ENCODE peak calls at places on chromosomes 7 and 10, in six cellular contexts. One of them, this sample, is unnamed.

GRCh38 chr7:106978425-106979386 is 65.8 kb upstream of the PRKAR2B start:
- DNase-seq in ascending aorta: no peak
- DNase-seq in CD8-positive, alpha-beta T cell: no peak
- DNase-seq in mammary epithelial cell: no peak
- DNase-seq in CD4-positive, CD25-positive, alpha-beta regulatory T cell: no peak
- DNase-seq in heart right ventricle: no peak
- DNase-seq in this sample: no peak

GRCh38 chr7:103636153-103636552 is 190.1 kb upstream of the SLC26A5 start:
- DNase-seq in ascending aorta: no peak
- DNase-seq in CD8-positive, alpha-beta T cell: no peak
- DNase-seq in mammary epithelial cell: peak; percentile 38
- DNase-seq in CD4-positive, CD25-positive, alpha-beta regulatory T cell: no peak
- DNase-seq in heart right ventricle: no peak
- DNase-seq in this sample: no peak

GRCh38 chr7:38682602-38683001 is 51.4 kb upstream of the AMPH start:
- DNase-seq in ascending aorta: no peak
- DNase-seq in CD8-positive, alpha-beta T cell: no peak
- DNase-seq in mammary epithelial cell: no peak
- DNase-seq in CD4-positive, CD25-positive, alpha-beta regulatory T cell: no peak
- DNase-seq in heart right ventricle: no peak
- DNase-seq in this sample: no peak

GRCh38 chr10:117322258-117322657 is 53.0 kb downstream of the PDZD8 start:
- DNase-seq in ascending aorta: no peak
- DNase-seq in CD8-positive, alpha-beta T cell: no peak
- DNase-seq in mammary epithelial cell: no peak
- DNase-seq in CD4-positive, CD25-positive, alpha-beta regulatory T cell: no peak
- DNase-seq in heart right ventricle: no peak
- DNase-seq in this sample: no peak

GRCh38 chr7:143284591-143285453 is at the start of gene TMEM139:
- DNase-seq in ascending aorta: no peak
- DNase-seq in CD8-positive, alpha-beta T cell: no peak
- DNase-seq in mammary epithelial cell: no peak
- DNase-seq in CD4-positive, CD25-positive, alpha-beta regulatory T cell: no peak
- DNase-seq in heart right ventricle: peak; percentile 17
- DNase-seq in this sample: no peak

GRCh38 chr7:105581066-105581811 is at the start of gene EFCAB10:
- DNase-seq in ascending aorta: no peak
- DNase-seq in CD8-positive, alpha-beta T cell: peak; percentile 20
- DNase-seq in mammary epithelial cell: peak; percentile 31
- DNase-seq in CD4-positive, CD25-positive, alpha-beta regulatory T cell: peak; percentile 13
- DNase-seq in heart right ventricle: peak; percentile 51
- DNase-seq in this sample: no peak

GRCh38 chr10:71431945-71432905 is 35.5 kb downstream of the CDH23 start:
- DNase-seq in ascending aorta: no peak
- DNase-seq in CD8-positive, alpha-beta T cell: no peak
- DNase-seq in mammary epithelial cell: no peak
- DNase-seq in CD4-positive, CD25-positive, alpha-beta regulatory T cell: no peak
- DNase-seq in heart right ventricle: no peak
- DNase-seq in this sample: no peak

GRCh38 chr10:1418031-1418550 is 319.2 kb downstream of the ADARB2 start:
- DNase-seq in ascending aorta: no peak
- DNase-seq in CD8-positive, alpha-beta T cell: no peak
- DNase-seq in mammary epithelial cell: no peak
- DNase-seq in CD4-positive, CD25-positive, alpha-beta regulatory T cell: no peak
- DNase-seq in heart right ventricle: no peak
- DNase-seq in this sample: no peak

GRCh38 chr7:95989301-95989700 is 216.9 kb downstream of the DYNC1I1 start:
- DNase-seq in ascending aorta: no peak
- DNase-seq in CD8-positive, alpha-beta T cell: no peak
- DNase-seq in mammary epithelial cell: no peak
- DNase-seq in CD4-positive, CD25-positive, alpha-beta regulatory T cell: no peak
- DNase-seq in heart right ventricle: no peak
- DNase-seq in this sample: no peak

GRCh38 chr10:9253121-9253520 is 1198.6 kb downstream of the GATA3 start:
- DNase-seq in ascending aorta: no peak
- DNase-seq in CD8-positive, alpha-beta T cell: no peak
- DNase-seq in mammary epithelial cell: peak; percentile 14
- DNase-seq in CD4-positive, CD25-positive, alpha-beta regulatory T cell: no peak
- DNase-seq in heart right ventricle: no peak
- DNase-seq in this sample: no peak

GRCh38 chr10:9596368-9596920 is 1421.2 kb upstream of the CELF2 start:
- DNase-seq in ascending aorta: no peak
- DNase-seq in CD8-positive, alpha-beta T cell: no peak
- DNase-seq in mammary epithelial cell: no peak
- DNase-seq in CD4-positive, CD25-positive, alpha-beta regulatory T cell: no peak
- DNase-seq in heart right ventricle: no peak
- DNase-seq in this sample: no peak

GRCh38 chr7:3461923-3462322 is 160.9 kb downstream of the SDK1 start:
- DNase-seq in ascending aorta: no peak
- DNase-seq in CD8-positive, alpha-beta T cell: peak; percentile 64
- DNase-seq in mammary epithelial cell: no peak
- DNase-seq in CD4-positive, CD25-positive, alpha-beta regulatory T cell: peak; percentile 27
- DNase-seq in heart right ventricle: no peak
- DNase-seq in this sample: no peak

GRCh38 chr10:131778842-131779241 is 122.0 kb upstream of the PPP2R2D start:
- DNase-seq in ascending aorta: no peak
- DNase-seq in CD8-positive, alpha-beta T cell: no peak
- DNase-seq in mammary epithelial cell: no peak
- DNase-seq in CD4-positive, CD25-positive, alpha-beta regulatory T cell: no peak
- DNase-seq in heart right ventricle: no peak
- DNase-seq in this sample: no peak

GRCh38 chr10:131777921-131778320 is 122.9 kb upstream of the PPP2R2D start:
- DNase-seq in ascending aorta: no peak
- DNase-seq in CD8-positive, alpha-beta T cell: no peak
- DNase-seq in mammary epithelial cell: no peak
- DNase-seq in CD4-positive, CD25-positive, alpha-beta regulatory T cell: no peak
- DNase-seq in heart right ventricle: no peak
- DNase-seq in this sample: no peak

GRCh38 chr10:131778385-131778784 is 122.4 kb upstream of the PPP2R2D start:
- DNase-seq in ascending aorta: no peak
- DNase-seq in CD8-positive, alpha-beta T cell: no peak
- DNase-seq in mammary epithelial cell: no peak
- DNase-seq in CD4-positive, CD25-positive, alpha-beta regulatory T cell: no peak
- DNase-seq in heart right ventricle: no peak
- DNase-seq in this sample: peak; percentile 60

GRCh38 chr10:131781076-131781475 is 119.7 kb upstream of the PPP2R2D start:
- DNase-seq in ascending aorta: no peak
- DNase-seq in CD8-positive, alpha-beta T cell: no peak
- DNase-seq in mammary epithelial cell: no peak
- DNase-seq in CD4-positive, CD25-positive, alpha-beta regulatory T cell: no peak
- DNase-seq in heart right ventricle: no peak
- DNase-seq in this sample: peak; percentile 50

GRCh38 chr10:131779661-131780394 is 121.0 kb upstream of the PPP2R2D start:
- DNase-seq in ascending aorta: no peak
- DNase-seq in CD8-positive, alpha-beta T cell: no peak
- DNase-seq in mammary epithelial cell: no peak
- DNase-seq in CD4-positive, CD25-positive, alpha-beta regulatory T cell: no peak
- DNase-seq in heart right ventricle: no peak
- DNase-seq in this sample: no peak
- H3K27ac ChIP-seq in ascending aorta: no peak overlapping the region
- H3K27ac ChIP-seq in CD8-positive, alpha-beta T cell: no peak overlapping the region
- H3K27ac ChIP-seq in mammary epithelial cell: no peak overlapping the region
- H3K27ac ChIP-seq in CD4-positive, CD25-positive, alpha-beta regulatory T cell: no peak overlapping the region
- H3K27ac ChIP-seq in heart right ventricle: no peak overlapping the region
- H3K27ac ChIP-seq in this sample: no peak overlapping the region

GRCh38 chr7:155257482-155258232 is 40.0 kb upstream of the INSIG1 start:
- DNase-seq in ascending aorta: peak; percentile 14
- DNase-seq in CD8-positive, alpha-beta T cell: no peak
- DNase-seq in mammary epithelial cell: peak; percentile 69
- DNase-seq in CD4-positive, CD25-positive, alpha-beta regulatory T cell: no peak
- DNase-seq in heart right ventricle: peak; percentile 82
- DNase-seq in this sample: peak; percentile 89

GRCh38 chr7:155256081-155256760 is 41.5 kb upstream of the INSIG1 start:
- DNase-seq in ascending aorta: no peak
- DNase-seq in CD8-positive, alpha-beta T cell: no peak
- DNase-seq in mammary epithelial cell: no peak
- DNase-seq in CD4-positive, CD25-positive, alpha-beta regulatory T cell: no peak
- DNase-seq in heart right ventricle: no peak
- DNase-seq in this sample: no peak

GRCh38 chr7:155255660-155256059 is 42.0 kb upstream of the INSIG1 start:
- DNase-seq in ascending aorta: no peak
- DNase-seq in CD8-positive, alpha-beta T cell: no peak
- DNase-seq in mammary epithelial cell: no peak
- DNase-seq in CD4-positive, CD25-positive, alpha-beta regulatory T cell: no peak
- DNase-seq in heart right ventricle: no peak
- DNase-seq in this sample: no peak

GRCh38 chr7:155258233-155258575 is 39.5 kb upstream of the INSIG1 start:
- DNase-seq in ascending aorta: no peak
- DNase-seq in CD8-positive, alpha-beta T cell: no peak
- DNase-seq in mammary epithelial cell: peak; percentile 89
- DNase-seq in CD4-positive, CD25-positive, alpha-beta regulatory T cell: no peak
- DNase-seq in heart right ventricle: no peak
- DNase-seq in this sample: no peak

GRCh38 chr7:155256761-155257481 is 40.8 kb upstream of the INSIG1 start:
- DNase-seq in ascending aorta: no peak
- DNase-seq in CD8-positive, alpha-beta T cell: no peak
- DNase-seq in mammary epithelial cell: no peak
- DNase-seq in CD4-positive, CD25-positive, alpha-beta regulatory T cell: no peak
- DNase-seq in heart right ventricle: no peak
- DNase-seq in this sample: no peak
- H3K27ac ChIP-seq in ascending aorta: peak overlapping the region; percentile 71
- H3K27ac ChIP-seq in CD8-positive, alpha-beta T cell: no peak overlapping the region
- H3K27ac ChIP-seq in mammary epithelial cell: no peak overlapping the region
- H3K27ac ChIP-seq in CD4-positive, CD25-positive, alpha-beta regulatory T cell: no peak overlapping the region
- H3K27ac ChIP-seq in heart right ventricle: peak overlapping the region; percentile 67
- H3K27ac ChIP-seq in this sample: peak overlapping the region; percentile 93

GRCh38 chr10:100965820-100966219 is 3.5 kb upstream of the SEMA4G start:
- DNase-seq in ascending aorta: no peak
- DNase-seq in CD8-positive, alpha-beta T cell: no peak
- DNase-seq in mammary epithelial cell: no peak
- DNase-seq in CD4-positive, CD25-positive, alpha-beta regulatory T cell: no peak
- DNase-seq in heart right ventricle: no peak
- DNase-seq in this sample: no peak
- H3K27ac ChIP-seq in ascending aorta: no peak overlapping the region
- H3K27ac ChIP-seq in CD8-positive, alpha-beta T cell: no peak overlapping the region
- H3K27ac ChIP-seq in mammary epithelial cell: no peak overlapping the region
- H3K27ac ChIP-seq in CD4-positive, CD25-positive, alpha-beta regulatory T cell: no peak overlapping the region
- H3K27ac ChIP-seq in heart right ventricle: no peak overlapping the region
- H3K27ac ChIP-seq in this sample: no peak overlapping the region

DNA sequence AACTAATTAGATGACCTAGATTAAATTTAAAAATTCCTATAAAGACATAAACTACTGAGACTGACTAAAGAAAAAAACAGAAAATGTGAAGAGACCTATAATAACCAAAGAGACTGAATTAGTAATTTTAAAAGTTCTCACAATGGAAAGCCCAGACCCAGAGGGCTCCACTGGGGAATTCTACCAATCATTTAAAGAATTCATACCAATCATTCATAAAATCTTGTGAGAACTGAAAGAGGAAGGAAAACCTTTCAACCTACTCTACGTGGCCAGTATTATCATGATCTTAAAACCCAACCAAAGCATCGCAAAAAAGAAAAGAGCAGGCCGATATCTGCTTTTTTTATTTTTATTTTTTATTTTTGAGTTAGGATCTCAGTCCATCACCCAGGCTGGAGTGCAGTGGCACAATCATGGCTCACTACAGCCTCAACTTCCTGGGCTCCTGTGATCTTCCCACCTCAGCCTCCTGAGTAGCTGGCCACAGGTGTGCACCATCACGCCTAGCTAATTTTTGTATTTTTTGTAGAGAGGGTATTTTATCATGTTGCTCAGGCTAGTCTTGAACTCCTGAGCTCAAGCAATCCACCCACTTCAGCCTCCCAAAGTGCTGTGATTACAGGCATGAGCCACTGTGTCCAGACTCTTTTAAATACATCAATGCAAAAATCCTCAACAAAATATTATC is 48.6 kb downstream of the DGKI start:
- DNase-seq in ascending aorta: no peak
- DNase-seq in CD8-positive, alpha-beta T cell: no peak
- DNase-seq in mammary epithelial cell: no peak
- DNase-seq in CD4-positive, CD25-positive, alpha-beta regulatory T cell: no peak
- DNase-seq in heart right ventricle: no peak
- DNase-seq in this sample: no peak
- H3K27ac ChIP-seq in ascending aorta: no peak overlapping the region
- H3K27ac ChIP-seq in CD8-positive, alpha-beta T cell: no peak overlapping the region
- H3K27ac ChIP-seq in mammary epithelial cell: no peak overlapping the region
- H3K27ac ChIP-seq in CD4-positive, CD25-positive, alpha-beta regulatory T cell: no peak overlapping the region
- H3K27ac ChIP-seq in heart right ventricle: no peak overlapping the region
- H3K27ac ChIP-seq in this sample: no peak overlapping the region

GRCh38 chr10:119893845-119894427 is 1.4 kb downstream of the SEC23IP start:
- DNase-seq in ascending aorta: no peak
- DNase-seq in CD8-positive, alpha-beta T cell: no peak
- DNase-seq in mammary epithelial cell: no peak
- DNase-seq in CD4-positive, CD25-positive, alpha-beta regulatory T cell: no peak
- DNase-seq in heart right ventricle: no peak
- DNase-seq in this sample: no peak
- H3K27ac ChIP-seq in ascending aorta: peak overlapping the region; percentile 81
- H3K27ac ChIP-seq in CD8-positive, alpha-beta T cell: no peak overlapping the region
- H3K27ac ChIP-seq in mammary epithelial cell: no peak overlapping the region
- H3K27ac ChIP-seq in CD4-positive, CD25-positive, alpha-beta regulatory T cell: no peak overlapping the region
- H3K27ac ChIP-seq in heart right ventricle: no peak overlapping the region
- H3K27ac ChIP-seq in this sample: no peak overlapping the region

GRCh38 chr10:103454026-103454425 is 1.9 kb upstream of the CALHM2 start:
- DNase-seq in ascending aorta: no peak
- DNase-seq in CD8-positive, alpha-beta T cell: no peak
- DNase-seq in mammary epithelial cell: no peak
- DNase-seq in CD4-positive, CD25-positive, alpha-beta regulatory T cell: no peak
- DNase-seq in heart right ventricle: no peak
- DNase-seq in this sample: no peak

GRCh38 chr10:103451091-103451801 is 924 bp downstream of the CALHM2 start:
- DNase-seq in ascending aorta: no peak
- DNase-seq in CD8-positive, alpha-beta T cell: peak; percentile 55
- DNase-seq in mammary epithelial cell: peak; percentile 61
- DNase-seq in CD4-positive, CD25-positive, alpha-beta regulatory T cell: peak; percentile 15
- DNase-seq in heart right ventricle: peak; percentile 80
- DNase-seq in this sample: no peak

GRCh38 chr10:103450201-103450695 is 1.9 kb downstream of the CALHM2 start:
- DNase-seq in ascending aorta: no peak
- DNase-seq in CD8-positive, alpha-beta T cell: no peak
- DNase-seq in mammary epithelial cell: no peak
- DNase-seq in CD4-positive, CD25-positive, alpha-beta regulatory T cell: no peak
- DNase-seq in heart right ventricle: no peak
- DNase-seq in this sample: no peak

GRCh38 chr10:103452714-103453230 is 602 bp upstream of the CALHM2 start:
- DNase-seq in ascending aorta: no peak
- DNase-seq in CD8-positive, alpha-beta T cell: no peak
- DNase-seq in mammary epithelial cell: no peak
- DNase-seq in CD4-positive, CD25-positive, alpha-beta regulatory T cell: no peak
- DNase-seq in heart right ventricle: no peak
- DNase-seq in this sample: no peak

GRCh38 chr10:103451871-103452713 is at the start of gene CALHM2:
- DNase-seq in ascending aorta: no peak
- DNase-seq in CD8-positive, alpha-beta T cell: peak; percentile 59
- DNase-seq in mammary epithelial cell: peak; percentile 27
- DNase-seq in CD4-positive, CD25-positive, alpha-beta regulatory T cell: peak; percentile 20
- DNase-seq in heart right ventricle: peak; percentile 79
- DNase-seq in this sample: peak; percentile 87
- H3K27ac ChIP-seq in ascending aorta: peak within 1 kb of the TSS; percentile 90
- H3K27ac ChIP-seq in CD8-positive, alpha-beta T cell: peak within 1 kb of the TSS; percentile 43
- H3K27ac ChIP-seq in mammary epithelial cell: no peak within 1 kb of the TSS
- H3K27ac ChIP-seq in CD4-positive, CD25-positive, alpha-beta regulatory T cell: peak within 1 kb of the TSS; percentile 58
- H3K27ac ChIP-seq in heart right ventricle: peak within 1 kb of the TSS; percentile 93
- H3K27ac ChIP-seq in this sample: peak within 1 kb of the TSS; percentile 87

DNA sequence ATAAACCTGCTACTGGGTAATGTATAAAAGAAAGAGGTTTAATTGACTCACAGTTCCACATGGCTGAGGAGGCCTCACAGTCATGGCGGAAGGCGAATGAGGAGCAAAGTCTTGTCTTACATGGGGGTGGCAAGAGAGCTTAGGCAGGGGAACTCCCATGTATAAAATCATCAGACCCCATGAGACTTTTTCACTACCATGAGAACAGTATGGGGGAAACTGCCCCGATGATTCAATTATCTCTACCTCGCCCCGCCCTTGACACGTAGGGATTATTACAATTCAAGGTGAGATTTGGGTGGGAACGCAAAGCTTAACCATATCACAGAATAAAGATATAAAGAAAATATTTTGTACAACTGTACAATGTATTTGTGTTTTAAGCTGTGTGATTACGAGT is 39.4 kb upstream of the PLCE1 start:
- DNase-seq in ascending aorta: no peak
- DNase-seq in CD8-positive, alpha-beta T cell: no peak
- DNase-seq in mammary epithelial cell: peak; percentile 33
- DNase-seq in CD4-positive, CD25-positive, alpha-beta regulatory T cell: no peak
- DNase-seq in heart right ventricle: no peak
- DNase-seq in this sample: no peak
- H3K27ac ChIP-seq in ascending aorta: no peak overlapping the region
- H3K27ac ChIP-seq in CD8-positive, alpha-beta T cell: no peak overlapping the region
- H3K27ac ChIP-seq in mammary epithelial cell: peak overlapping the region; percentile 42
- H3K27ac ChIP-seq in CD4-positive, CD25-positive, alpha-beta regulatory T cell: no peak overlapping the region
- H3K27ac ChIP-seq in heart right ventricle: no peak overlapping the region
- H3K27ac ChIP-seq in this sample: no peak overlapping the region

This sample was measured in suprapubic skin.